ENCODE peak calls at places on chromosomes 13 and 19, in four cellular contexts. C, B, E and P are unnamed samples. For H3K27me3, the result is how much of the 10 kb centered on the place peaks cover.

GRCh38 chr13:74767031-74767430 is 632.8 kb upstream of the KLF12 start:
- DNase-seq in C (no peak), B (no peak), E (no peak), P (no peak)

GRCh38 chr19:54138777-54139256 is 1.3 kb downstream of the CNOT3 start:
- DNase-seq in C (no peak), B (no peak), E (no peak), P (no peak)

GRCh38 chr19:54469496-54469934 is 3.6 kb downstream of the CDC42EP5 start:
- DNase-seq in C (no peak), B (no peak), E (no peak), P (no peak)

GRCh38 chr13:83211301-83211700 is 671.0 kb downstream of the SLITRK1 start:
- DNase-seq in C (no peak), B (no peak), E (no peak), P (no peak)

GRCh38 chr13:42355118-42355840 is 83.3 kb downstream of the AKAP11 start:
- DNase-seq in C (no peak), B (no peak), E (no peak), P (no peak)

GRCh38 chr13:99178636-99179035 is 22.0 kb upstream of the UBAC2 start:
- DNase-seq in C (no peak), B (no peak), E (no peak), P (no peak)

GRCh38 chr13:94825507-94825906 is 113.2 kb upstream of the SOX21 start:
- DNase-seq in C (peak), B (no peak), E (no peak), P (peak)

GRCh38 chr13:22454586-22454985 is 726.2 kb upstream of the SGCG start:
- DNase-seq in C (peak), B (no peak), E (no peak), P (no peak)

GRCh38 chr19:43465468-43466120 is at the start of gene LYPD3:
- DNase-seq in C (no peak), B (no peak), E (no peak), P (no peak)

GRCh38 chr19:19366691-19367396 is 38.6 kb upstream of the GATAD2A start:
- DNase-seq in C (peak), B (peak), E (no peak), P (peak)

GRCh38 chr13:73932091-73932490 is 202.1 kb downstream of the KLF12 start:
- DNase-seq in C (no peak), B (no peak), E (no peak), P (no peak)

GRCh38 chr19:45800009-45800553 is 7.4 kb upstream of the DMWD start:
- DNase-seq in C (no peak), B (no peak), E (no peak), P (no peak)

DNA sequence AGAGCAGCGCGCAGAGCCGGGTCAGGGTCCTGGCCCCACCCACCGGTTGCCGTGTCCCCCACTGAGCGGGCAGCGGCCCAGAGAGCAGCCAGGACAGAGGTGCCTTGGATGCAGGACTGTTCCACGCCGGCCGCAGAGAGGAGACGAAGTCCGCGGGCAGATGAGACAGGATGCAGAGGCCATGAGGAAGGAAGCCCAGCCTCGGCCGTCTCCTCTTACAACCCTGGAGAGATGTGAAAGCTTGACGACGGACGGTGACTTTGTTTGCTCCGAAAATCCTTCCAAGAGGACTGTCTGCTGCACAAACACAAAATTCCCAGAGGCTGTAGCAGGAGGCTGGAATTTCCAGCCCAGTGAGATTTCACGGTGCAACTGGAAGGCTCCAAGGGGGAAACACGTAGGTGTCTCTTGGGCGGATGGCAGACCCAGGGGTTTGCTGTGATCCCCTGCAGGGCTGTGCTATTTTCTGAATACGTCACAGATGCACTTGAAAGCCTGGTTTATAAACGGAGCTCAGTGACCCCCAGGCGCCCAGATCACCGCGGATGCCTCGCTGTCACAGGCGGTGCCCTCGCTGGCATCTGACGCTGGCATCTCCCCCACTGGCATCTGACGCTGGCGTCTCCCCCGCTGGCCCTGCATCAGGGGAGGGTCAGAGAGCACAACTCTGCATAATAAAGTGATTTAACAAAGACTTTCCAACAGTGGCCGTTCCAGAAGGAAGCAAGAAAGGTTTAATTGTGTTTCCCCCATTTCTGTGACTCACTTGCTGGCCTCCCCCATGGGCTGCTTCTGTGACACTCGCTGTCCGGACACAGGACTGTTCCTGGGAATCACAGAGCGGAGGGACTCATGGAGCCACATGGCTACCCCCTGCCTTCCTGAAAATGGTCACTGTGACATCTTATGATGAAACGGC is 62.0 kb upstream of the C13orf46 start:
- DNase-seq in C (no peak), B (no peak), E (no peak), P (no peak)
- TF ChIP-seq SUZ12 in C (no peak), B (no peak), E (no peak), P (no peak)

DNA sequence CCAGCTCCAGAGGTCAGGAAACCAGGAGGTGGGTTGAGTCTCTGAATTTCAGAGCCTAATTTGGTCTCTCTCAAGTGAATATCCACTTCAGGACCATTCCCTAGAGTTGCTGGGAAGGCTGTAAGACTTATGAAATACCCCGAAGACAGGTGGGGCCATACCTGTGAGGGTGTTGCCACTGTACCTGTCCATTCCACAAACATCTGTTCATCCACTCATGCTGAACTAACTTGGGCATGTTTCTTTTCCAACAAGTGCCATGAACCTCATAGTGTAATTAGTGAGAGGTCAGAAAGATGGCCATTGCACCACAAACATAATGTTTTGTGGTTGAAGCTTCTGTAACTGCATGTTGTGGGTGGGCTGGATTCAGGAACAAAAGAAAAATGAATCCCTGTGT is 7.8 kb downstream of the ILF3 start:
- DNase-seq in C (no peak), B (no peak), E (no peak), P (no peak)
- H3K27me3 ChIP-seq in C (under half), B (under half), E (under half), P (under half)

DNA sequence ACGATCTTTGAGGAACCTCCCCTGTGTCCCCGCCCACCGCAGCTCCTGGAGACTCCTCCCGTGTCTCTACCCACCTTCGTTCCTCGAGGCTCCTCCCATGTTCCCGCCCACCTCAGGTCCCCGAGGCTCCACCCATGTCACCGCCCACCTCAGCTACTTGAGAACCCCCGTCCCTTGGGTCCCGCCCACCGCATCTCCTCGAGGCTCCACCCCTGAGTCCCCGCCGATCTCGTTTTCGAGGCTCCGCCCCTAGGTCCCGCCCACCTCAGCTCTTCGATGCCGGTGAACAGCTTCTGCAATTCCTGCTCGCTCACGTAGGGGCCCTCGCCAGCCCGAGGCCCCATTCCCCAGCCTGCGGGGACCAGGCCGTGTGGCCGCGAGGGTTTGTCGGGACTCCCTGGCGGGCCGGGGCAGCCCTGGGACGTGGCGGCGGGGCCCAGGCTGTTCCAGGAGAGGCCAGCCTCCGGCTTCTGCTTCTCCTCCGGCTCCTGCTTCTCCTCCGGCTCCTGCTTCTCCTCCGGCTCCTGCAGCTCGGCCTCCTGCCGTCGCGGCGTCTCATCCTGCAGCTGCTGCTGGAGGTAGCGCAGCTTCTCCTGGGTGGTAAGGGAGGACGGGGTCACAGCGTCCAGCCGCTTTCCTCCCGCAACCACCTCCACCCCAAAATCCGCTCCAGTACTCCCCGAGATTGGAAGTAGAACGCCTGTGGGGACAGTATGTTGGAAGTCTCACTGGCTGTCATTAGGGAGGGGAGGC is 16.7 kb downstream of the TSKS start:
- DNase-seq in C (peak), B (peak), E (no peak), P (peak)
- TF ChIP-seq YY1 in C (no peak), B (no peak), E (no peak), P (no peak)

GRCh38 chr19:47068246-47068645 is 19.8 kb upstream of the TMEM160 start:
- DNase-seq in C (no peak), B (no peak), E (no peak), P (no peak)

GRCh38 chr19:47066376-47067214 is 18.2 kb upstream of the TMEM160 start:
- DNase-seq in C (no peak), B (no peak), E (no peak), P (no peak)

GRCh38 chr19:47065242-47065641 is 16.8 kb upstream of the TMEM160 start:
- DNase-seq in C (no peak), B (no peak), E (no peak), P (no peak)

GRCh38 chr19:47067215-47067847 is 18.9 kb upstream of the TMEM160 start:
- DNase-seq in C (no peak), B (no peak), E (no peak), P (no peak)

DNA sequence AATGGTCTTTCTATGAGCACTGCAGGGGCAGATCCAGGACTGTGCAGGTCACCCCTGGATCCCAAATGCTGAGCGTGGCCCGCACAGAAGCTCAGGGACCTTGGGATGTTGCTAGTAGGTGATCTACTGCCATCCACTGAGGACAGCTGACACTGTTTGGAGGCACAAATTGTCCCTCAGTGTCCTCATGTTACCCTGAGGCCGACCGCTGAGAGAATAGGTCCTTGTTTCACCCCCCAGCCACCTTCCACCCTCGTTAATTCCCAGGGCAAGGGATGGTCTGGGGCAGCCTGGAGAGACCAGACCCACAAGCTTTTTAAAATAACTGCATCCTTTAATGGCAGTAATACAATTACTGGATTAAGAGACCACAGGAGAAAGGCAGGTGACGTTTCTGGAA is 15.4 kb upstream of the TMEM160 start:
- DNase-seq in C (no peak), B (no peak), E (no peak), P (no peak)
- TF ChIP-seq SUZ12 in C (no peak), B (no peak), E (no peak), P (no peak)

GRCh38 chr19:39080431-39080830 is 3.7 kb upstream of the ACP7 start:
- DNase-seq in C (no peak), B (no peak), E (no peak), P (no peak)

GRCh38 chr19:39083983-39084731 is at the start of gene ACP7:
- DNase-seq in C (no peak), B (no peak), E (no peak), P (no peak)

GRCh38 chr19:39082745-39083598 is 1.2 kb upstream of the ACP7 start:
- DNase-seq in C (no peak), B (no peak), E (no peak), P (no peak)

GRCh38 chr19:39083599-39083982 is 577 bp upstream of the ACP7 start:
- DNase-seq in C (no peak), B (no peak), E (no peak), P (no peak)

GRCh38 chr19:39082167-39082566 is 2.0 kb upstream of the ACP7 start:
- DNase-seq in C (no peak), B (no peak), E (no peak), P (no peak)
- H3K27me3 ChIP-seq in C (under half), B (under half), E (under half), P (under half)

GRCh38 chr13:50535050-50535449 is 308.4 kb downstream of the DLEU7 start:
- DNase-seq in C (no peak), B (no peak), E (no peak), P (no peak)
- TF ChIP-seq YY1 in C (no peak), B (no peak), E (no peak), P (no peak)